ENCODE peak calls at places on chromosomes 7 and 10, in seven cellular contexts. K is A549, L is tibial nerve, F is ovary, O is esophagus muscularis mucosa, P is upper lobe of left lung, B is GM12878. G is an unnamed sample.

GRCh38 chr10:44339218-44339617 is 45.7 kb downstream of the CXCL12 start:
- DNase-seq in K (no peak), L (no peak), P (no peak), F (no peak), O (no peak), B (no peak), G (no peak)

GRCh38 chr7:134948736-134949135 is 37.6 kb upstream of the AGBL3 start:
- DNase-seq in P (no peak), L (no peak), O (no peak), F (no peak), B (no peak), K (no peak), G (no peak)

GRCh38 chr7:30771859-30772429 is 727 bp downstream of the MINDY4 start:
- DNase-seq in L (no peak), F (no peak), P (no peak), O (no peak), B (no peak), K (peak), G (no peak)

GRCh38 chr10:125159486-125159931 is 854 bp downstream of the CTBP2 start:
- DNase-seq in B (no peak), K (peak), F (no peak), P (peak), O (no peak), L (no peak), G (no peak)

GRCh38 chr7:136868496-136869005 is at the start of gene CHRM2:
- DNase-seq in L (no peak), O (no peak), B (no peak), K (no peak), P (peak), F (no peak), G (no peak)

GRCh38 chr10:30384791-30385201 is 35.7 kb upstream of the MTPAP start:
- DNase-seq in P (no peak), L (no peak), O (no peak), B (no peak), K (peak), F (no peak), G (no peak)

GRCh38 chr10:28381903-28382347 is 79.1 kb upstream of the MPP7 start:
- DNase-seq in P (no peak), B (peak), O (peak), F (peak), L (peak), K (peak), G (peak)

GRCh38 chr10:114239117-114239993 is at the start of gene VWA2:
- DNase-seq in F (no peak), O (peak), B (no peak), P (peak), K (peak), L (no peak), G (peak)

GRCh38 chr10:25363638-25364037 is 188.8 kb downstream of the GPR158 start:
- DNase-seq in P (no peak), L (no peak), B (no peak), K (no peak), O (no peak), F (no peak), G (no peak)

GRCh38 chr10:31581741-31582323 is 262.8 kb downstream of the ZEB1 start:
- DNase-seq in O (no peak), F (no peak), P (no peak), B (peak), K (no peak), L (no peak), G (no peak)

GRCh38 chr10:113221756-113222168 is 271.7 kb downstream of the TCF7L2 start:
- DNase-seq in O (no peak), K (no peak), P (no peak), F (no peak), B (no peak), L (no peak), G (no peak)

GRCh38 chr7:138338361-138338760 is 121.7 kb upstream of the TRIM24 start:
- DNase-seq in K (no peak), F (peak), O (no peak), L (peak), B (no peak), P (no peak), G (no peak)

GRCh38 chr10:93821051-93821772 is 63.5 kb downstream of the LGI1 start:
- DNase-seq in B (no peak), L (no peak), F (no peak), K (peak), O (no peak), P (no peak), G (no peak)

GRCh38 chr10:71045188-71045841 is 156.9 kb upstream of the PCBD1 start:
- DNase-seq in F (no peak), L (no peak), K (no peak), B (no peak), O (no peak), P (no peak), G (no peak)
- TF ChIP-seq EP300 in F (no peak), L (no peak), K (no peak), B (no peak), O (no peak), P (no peak), G (no peak)

DNA sequence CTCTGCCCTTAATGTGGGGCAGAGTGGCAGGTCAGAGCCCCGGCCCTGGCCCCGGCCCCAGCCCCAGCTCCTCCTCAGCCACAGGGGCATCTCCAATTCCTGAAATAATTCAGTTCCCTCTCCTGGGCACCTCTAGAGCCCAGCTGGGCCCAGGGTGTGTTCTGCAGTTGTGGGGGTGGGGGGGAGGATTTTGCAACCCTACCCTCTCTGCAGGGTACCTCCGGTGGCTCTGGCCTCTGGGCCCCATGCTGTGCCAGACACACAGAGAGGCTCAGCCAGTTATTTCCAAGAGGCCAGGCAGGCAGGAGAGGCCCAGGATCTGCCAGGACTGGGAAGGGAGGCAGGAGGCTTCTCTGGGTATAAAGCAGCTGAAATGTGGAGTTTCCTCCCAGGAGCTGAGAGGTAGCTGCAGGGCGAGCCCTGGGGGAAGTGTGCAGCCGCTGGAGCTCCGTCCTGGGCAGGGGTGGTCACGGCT is 47.9 kb downstream of the PWWP2B start:
- DNase-seq in B (no peak), F (no peak), K (no peak), L (no peak), P (peak), O (no peak), G (no peak)
- H3K27ac ChIP-seq in B (no peak), F (no peak), K (peak), L (no peak), P (peak), O (no peak), G (no peak)

GRCh38 chr10:120426306-120426705 is 30.7 kb upstream of the PLPP4 start:
- DNase-seq in B (no peak), K (no peak), F (no peak), P (no peak), O (no peak), L (no peak), G (no peak)

GRCh38 chr10:120429395-120429794 is 27.6 kb upstream of the PLPP4 start:
- DNase-seq in K (no peak), B (no peak), O (no peak), F (no peak), L (no peak), P (no peak), G (no peak)

GRCh38 chr10:120431356-120431755 is 25.7 kb upstream of the PLPP4 start:
- DNase-seq in K (no peak), O (no peak), B (no peak), L (no peak), P (no peak), F (no peak), G (no peak)

GRCh38 chr10:120432209-120432608 is 24.8 kb upstream of the PLPP4 start:
- DNase-seq in K (no peak), P (no peak), L (no peak), F (no peak), B (no peak), O (no peak), G (no peak)

DNA sequence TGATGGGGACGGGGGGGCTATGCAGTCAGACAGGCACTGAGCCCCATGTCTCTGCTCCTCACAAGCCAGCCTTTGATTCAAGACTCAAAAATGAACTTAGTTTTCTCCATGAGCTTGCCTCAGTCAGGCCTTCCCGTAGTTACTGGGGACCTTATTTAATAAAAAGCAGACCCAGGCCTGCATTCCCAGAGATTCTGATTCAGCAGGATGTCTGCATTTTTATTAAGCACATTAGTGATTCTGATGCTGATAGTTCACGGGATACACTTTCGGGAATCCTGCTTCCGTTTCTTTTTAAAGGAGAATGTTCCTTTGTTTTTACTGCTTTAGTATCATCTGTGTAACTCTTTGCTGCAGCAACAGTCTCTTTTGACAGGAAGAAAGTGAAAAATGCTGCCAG is 28.3 kb upstream of the PLPP4 start:
- DNase-seq in L (no peak), F (no peak), B (no peak), P (no peak), O (no peak), K (no peak), G (no peak)
- TF ChIP-seq EP300 in L (no peak), F (no peak), B (no peak), P (no peak), O (no peak), K (no peak), G (no peak)

DNA sequence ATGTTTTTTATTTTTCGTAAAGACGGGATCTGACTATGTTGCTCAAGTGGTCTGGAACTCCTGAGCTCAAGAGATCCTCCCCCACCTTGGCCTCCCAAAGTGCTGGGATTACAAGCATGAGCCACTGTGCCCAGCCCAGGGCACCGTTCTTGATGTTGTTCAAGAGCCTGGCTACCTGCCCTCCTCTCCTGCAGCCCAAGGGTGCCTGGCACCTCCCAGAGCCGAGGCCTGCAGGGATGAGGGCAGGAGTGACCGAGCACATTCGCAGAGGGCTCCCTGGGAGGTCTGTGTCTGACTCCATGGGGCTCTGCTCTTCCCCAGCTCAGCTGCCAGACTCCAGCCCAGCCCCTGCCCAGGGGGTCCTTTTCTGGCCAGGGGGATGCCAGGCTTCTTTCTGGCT is 15.4 kb downstream of the SH2B2 start:
- DNase-seq in O (no peak), P (no peak), L (no peak), K (no peak), F (no peak), B (no peak), G (no peak)
- H3K27ac ChIP-seq in O (no peak), P (no peak), L (no peak), K (no peak), F (no peak), B (no peak), G (no peak)

GRCh38 chr7:133829336-133829897 is 297.7 kb upstream of the LRGUK start:
- DNase-seq in P (no peak), F (no peak), L (no peak), O (no peak), B (no peak), K (no peak), G (no peak)
- TF ChIP-seq EP300 in P (no peak), F (no peak), L (no peak), O (no peak), B (no peak), K (no peak), G (no peak)